ENCODE peak calls at places on chromosomes 13 and 19, in four cellular contexts. W is NB4, S is right lobe of liver, Y is adrenal gland. F is an unnamed sample.

GRCh38 chr13:111371211-111371610 is 50.8 kb downstream of the TEX29 start:
- DNase-seq in Y (no peak), S (no peak), W (no peak), F (no peak)

GRCh38 chr19:39436350-39436716 is 584 bp upstream of the RPS16 start:
- DNase-seq in W (no peak), S (no peak), Y (no peak), F (no peak)

GRCh38 chr19:34393629-34394028 is 10.6 kb upstream of the PDCD2L start:
- DNase-seq in W (no peak), Y (no peak), S (no peak), F (no peak)

GRCh38 chr13:102702965-102703720 is 8.3 kb upstream of the METTL21C start:
- DNase-seq in Y (no peak), S (no peak), W (no peak), F (no peak)

GRCh38 chr13:76836311-76836710 is 49.9 kb downstream of the KCTD12 start:
- DNase-seq in Y (no peak), S (no peak), W (no peak), F (no peak)

GRCh38 chr13:60012503-60012902 is 151.2 kb downstream of the DIAPH3 start:
- DNase-seq in Y (no peak), W (no peak), S (no peak), F (no peak)

GRCh38 chr13:40666905-40667621 is 622 bp upstream of the FOXO1 start:
- DNase-seq in S (peak; percentile 85), Y (peak; percentile 76), W (peak; percentile 69), F (no peak)

GRCh38 chr13:45674908-45675307 is 27.2 kb upstream of the CBY2 start:
- DNase-seq in W (no peak), S (no peak), Y (no peak), F (no peak)

GRCh38 chr13:69319659-69320058 is 788.0 kb upstream of the ATXN8OS start:
- DNase-seq in W (no peak), S (no peak), Y (no peak), F (no peak)

GRCh38 chr19:54502518-54503048 is at the start of gene LAIR2:
- DNase-seq in S (no peak), Y (no peak), W (no peak), F (no peak)

GRCh38 chr19:7732045-7732444 is at the start of gene CLEC4G:
- DNase-seq in Y (no peak), W (no peak), S (no peak), F (no peak)

GRCh38 chr19:55117063-55117635 is 288 bp downstream of the PPP1R12C start:
- DNase-seq in W (peak; percentile 22), Y (peak; percentile 64), S (no peak), F (peak; percentile 81)

GRCh38 chr19:47573076-47574026 is at the start of gene ZNF541:
- DNase-seq in S (peak; percentile 75), Y (peak; percentile 79), W (no peak), F (peak; percentile 64)

GRCh38 chr13:36432106-36432544 is at the start of gene CCNA1:
- DNase-seq in Y (peak; percentile 71), S (no peak), W (peak; percentile 83), F (peak; percentile 6)

GRCh38 chr19:4233282-4233853 is 4.0 kb downstream of the EBI3 start:
- DNase-seq in W (peak; percentile 62), S (no peak), Y (peak; percentile 68), F (peak; percentile 76)

GRCh38 chr13:112842343-112842856 is 126.6 kb upstream of the MCF2L start:
- DNase-seq in Y (no peak), W (no peak), S (no peak), F (no peak)

GRCh38 chr13:44211286-44211685 is 162.3 kb upstream of the SERP2 start:
- DNase-seq in S (no peak), Y (no peak), W (no peak), F (no peak)

GRCh38 chr13:63208811-63209210 is 1793.2 kb upstream of the PCDH20 start:
- DNase-seq in Y (no peak), S (no peak), W (no peak), F (no peak)

GRCh38 chr19:38666662-38667448 is 19.4 kb downstream of the ACTN4 start:
- DNase-seq in S (no peak), Y (peak; percentile 88), W (peak; percentile 54), F (peak; percentile 72)

GRCh38 chr13:31204592-31204991 is 4.8 kb downstream of the B3GLCT start:
- DNase-seq in Y (no peak), S (no peak), W (peak; percentile 45), F (peak; percentile 89)

GRCh38 chr13:24064258-24064860 is 96.2 kb upstream of the SPATA13 start:
- DNase-seq in S (no peak), W (peak; percentile 29), Y (peak; percentile 45), F (no peak)

GRCh38 chr13:30796132-30796832 is 60.9 kb downstream of the ALOX5AP start:
- DNase-seq in Y (peak; percentile 78), W (peak; percentile 61), S (no peak), F (no peak)

GRCh38 chr19:40365613-40366401 is 17.3 kb downstream of the PLD3 start:
- DNase-seq in Y (peak; percentile 90), W (peak; percentile 20), S (peak; percentile 59), F (peak; percentile 92)

GRCh38 chr19:10543420-10544241 is at the start of gene ATG4D:
- DNase-seq in Y (peak; percentile 86), W (peak; percentile 96), S (peak; percentile 92), F (peak; percentile 100)
- TF ChIP-seq POLR2A in Y (peak; percentile 36), W (peak; percentile 98), S (peak; percentile 74), F (peak; percentile 68)

GRCh38 chr19:42254083-42254849 is 662 bp downstream of the ERF start:
- DNase-seq in S (peak; percentile 85), Y (peak; percentile 84), W (peak; percentile 79), F (peak; percentile 75)
- TF ChIP-seq POLR2A in S (no peak), Y (no peak), W (no peak), F (no peak)

DNA sequence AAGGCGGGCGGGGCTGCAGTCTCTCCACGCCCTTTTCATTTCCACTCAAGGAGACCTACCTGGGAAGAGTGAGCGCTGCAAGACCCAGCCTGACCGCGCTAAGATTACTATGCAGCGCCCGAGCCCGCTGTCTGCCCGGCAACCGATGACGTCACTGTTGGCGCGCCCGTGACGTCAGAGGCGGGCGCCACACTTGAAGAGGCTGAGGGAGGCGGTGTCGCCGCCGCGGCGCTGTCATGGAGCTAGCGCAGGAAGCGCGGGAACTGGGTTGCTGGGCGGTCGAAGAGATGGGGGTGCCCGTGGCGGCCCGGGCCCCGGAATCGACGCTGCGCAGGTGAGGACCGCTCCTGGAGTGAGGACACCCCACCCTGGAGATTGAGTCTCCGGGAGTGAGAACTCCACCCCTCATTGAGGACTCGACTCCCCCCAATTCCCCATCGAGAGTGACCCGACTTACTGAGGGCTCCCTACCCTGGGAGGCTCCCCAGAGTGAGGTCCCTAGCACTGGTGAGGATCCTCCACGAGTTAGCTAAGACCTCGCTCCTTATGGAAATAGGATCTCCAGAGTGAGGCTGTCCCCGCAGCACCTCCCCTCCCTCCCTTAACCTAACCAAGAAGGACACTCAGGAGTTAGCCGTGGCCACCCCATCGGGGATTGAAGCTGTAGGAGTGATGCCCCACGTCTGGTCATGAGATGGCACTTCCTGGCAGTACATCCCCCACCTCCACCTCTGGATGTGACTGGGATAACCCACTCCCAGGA is at the start of gene HAUS5:
- DNase-seq in Y (peak; percentile 98), S (peak; percentile 93), W (peak; percentile 88), F (peak; percentile 96)
- TF ChIP-seq POLR2A in Y (peak; percentile 34), S (no peak), W (peak; percentile 65), F (peak; percentile 85)

DNA sequence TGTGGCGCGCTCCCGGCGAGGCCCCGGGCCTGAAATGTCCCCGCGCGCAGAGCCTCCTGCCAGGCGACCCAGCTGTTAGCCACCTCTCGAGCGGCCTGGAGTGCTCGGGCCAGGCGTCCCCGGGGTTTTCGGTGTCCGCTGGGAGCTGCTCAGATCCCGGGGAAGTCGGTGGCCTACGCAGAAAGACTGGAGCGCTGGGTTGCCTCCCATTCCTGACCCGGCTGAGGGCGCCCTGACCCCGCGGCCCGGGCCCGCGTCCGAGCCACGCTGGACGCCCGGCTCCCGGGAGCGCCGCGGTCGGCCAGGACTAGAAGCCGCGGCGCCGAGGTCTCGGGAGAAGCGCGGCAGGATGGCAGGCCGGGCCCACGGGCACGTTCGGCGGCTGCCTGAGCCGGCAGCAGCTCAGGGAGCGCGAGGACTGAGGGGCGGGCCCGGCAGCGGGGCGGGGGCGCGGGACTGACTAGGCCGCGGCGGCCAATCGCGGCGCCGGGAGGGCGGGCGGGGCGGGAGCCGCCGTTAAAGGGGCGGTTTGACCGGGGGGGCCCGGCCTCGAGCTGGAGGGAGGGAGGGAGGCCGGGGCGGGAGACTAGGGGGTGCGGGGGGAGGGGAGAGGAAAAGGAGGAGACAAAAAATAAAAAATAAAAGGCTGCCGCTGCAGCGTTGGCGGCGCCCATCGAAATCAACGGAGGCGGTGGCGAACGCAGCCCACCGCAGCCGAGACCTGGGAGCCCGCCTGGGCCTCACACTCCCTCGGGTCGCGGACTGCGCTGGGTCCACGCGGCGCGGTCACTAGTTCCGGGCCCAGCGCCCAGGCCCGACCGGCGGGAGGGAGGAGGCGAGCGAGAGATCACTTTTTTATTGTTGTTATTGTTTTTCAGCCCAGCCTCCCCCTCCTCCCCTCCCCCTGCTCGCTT is 1.1 kb upstream of the ZIC2 start:
- DNase-seq in Y (peak; percentile 42), W (peak; percentile 96), S (peak; percentile 76), F (peak; percentile 86)
- TF ChIP-seq POLR2A in Y (no peak), W (peak; percentile 93), S (no peak), F (no peak)

DNA sequence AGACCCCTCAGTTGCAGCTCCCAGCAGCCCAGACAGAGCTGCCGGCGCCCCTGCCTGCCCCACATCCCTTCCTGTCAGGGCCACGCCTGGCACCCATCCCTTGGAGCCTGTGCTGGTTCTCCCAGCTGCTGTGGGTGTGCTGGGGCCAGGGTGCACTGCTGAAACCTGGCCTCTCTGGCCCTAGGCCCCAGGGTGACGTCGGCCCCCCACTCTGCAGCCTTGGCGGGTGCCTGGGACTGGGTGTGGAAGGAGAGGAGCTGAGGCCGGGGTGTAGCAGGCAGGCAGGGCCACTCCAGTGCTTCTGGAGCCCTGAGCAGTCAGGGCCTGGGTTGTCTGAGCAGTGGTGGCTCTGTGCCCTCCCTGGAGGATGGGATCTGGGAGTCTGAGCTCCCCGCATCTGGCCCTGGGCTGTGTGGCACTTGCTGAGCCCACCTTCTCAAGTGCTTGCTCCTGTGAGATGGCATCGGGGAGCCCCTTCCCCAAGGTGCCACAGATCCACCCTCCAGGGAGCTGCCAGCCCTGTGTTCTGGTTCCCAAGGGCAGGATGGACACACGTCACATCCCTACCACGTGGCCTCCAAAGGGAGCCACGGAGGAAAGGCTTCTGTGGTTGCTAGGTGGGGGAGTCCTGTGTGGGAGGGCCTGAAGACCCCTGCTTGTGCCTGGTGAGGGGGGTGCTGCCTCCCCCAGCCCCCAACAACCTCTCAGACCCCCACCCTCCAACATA is 5.2 kb downstream of the PLEKHJ1 start:
- DNase-seq in W (no peak), S (no peak), Y (no peak), F (no peak)
- TF ChIP-seq POLR2A in W (no peak), S (no peak), Y (no peak), F (no peak)

GRCh38 chr19:1906985-1907562 is 1.9 kb downstream of the ADAT3 start:
- DNase-seq in Y (no peak), S (no peak), W (no peak), F (no peak)

GRCh38 chr19:1901940-1902404 is 3.2 kb upstream of the ADAT3 start:
- DNase-seq in S (peak; percentile 84), W (peak; percentile 85), Y (peak; percentile 78), F (no peak)

GRCh38 chr19:1905863-1906375 is 720 bp downstream of the ADAT3 start:
- DNase-seq in W (no peak), Y (no peak), S (no peak), F (no peak)

GRCh38 chr19:1905071-1905862 is at the start of the genes ADAT3 and SCAMP4:
- DNase-seq in W (peak; percentile 97), S (peak; percentile 100), Y (peak; percentile 99), F (peak; percentile 99)

GRCh38 chr19:1904385-1905070 is 671 bp upstream of the ADAT3 start:
- DNase-seq in W (peak; percentile 94), S (no peak), Y (no peak), F (peak; percentile 59)
- TF ChIP-seq POLR2A in W (no peak), S (no peak), Y (no peak), F (no peak)

F was measured in erythroblast.